ENCODE peak calls at places on chromosomes 2 and 18, in seven cellular contexts. One of them, this sample, is unnamed.

GRCh38 chr2:171706152-171706803 is 19.0 kb downstream of the DYNC1I2 start:
- DNase-seq in HuH-7.5: no peak
- DNase-seq in fibroblast of the conjunctiva: no peak
- DNase-seq in Daoy: no peak
- DNase-seq in GM12892: no peak
- DNase-seq in left lung: no peak
- DNase-seq in NCI-H748 treated with DMSO at 0.1 percent for 48 hours: peak; percentile 35
- DNase-seq in this sample: no peak

GRCh38 chr2:159086332-159086731 is 117.9 kb downstream of the TANC1 start:
- DNase-seq in HuH-7.5: no peak
- DNase-seq in fibroblast of the conjunctiva: no peak
- DNase-seq in Daoy: peak; percentile 50
- DNase-seq in GM12892: no peak
- DNase-seq in left lung: no peak
- DNase-seq in NCI-H748 treated with DMSO at 0.1 percent for 48 hours: no peak
- DNase-seq in this sample: peak; percentile 38

GRCh38 chr2:196592331-196592911 is 47.1 kb upstream of the CCDC150 start:
- DNase-seq in HuH-7.5: peak; percentile 21
- DNase-seq in fibroblast of the conjunctiva: no peak
- DNase-seq in Daoy: peak; percentile 62
- DNase-seq in GM12892: no peak
- DNase-seq in left lung: no peak
- DNase-seq in NCI-H748 treated with DMSO at 0.1 percent for 48 hours: peak; percentile 84
- DNase-seq in this sample: peak; percentile 72

GRCh38 chr18:29309352-29309751 is 1132.4 kb upstream of the CDH2 start:
- DNase-seq in HuH-7.5: no peak
- DNase-seq in fibroblast of the conjunctiva: no peak
- DNase-seq in Daoy: no peak
- DNase-seq in GM12892: no peak
- DNase-seq in left lung: no peak
- DNase-seq in NCI-H748 treated with DMSO at 0.1 percent for 48 hours: no peak
- DNase-seq in this sample: no peak

GRCh38 chr2:112821142-112821541 is 15.4 kb downstream of the IL1B start:
- DNase-seq in HuH-7.5: no peak
- DNase-seq in fibroblast of the conjunctiva: no peak
- DNase-seq in Daoy: peak; percentile 47
- DNase-seq in GM12892: peak; percentile 29
- DNase-seq in left lung: no peak
- DNase-seq in NCI-H748 treated with DMSO at 0.1 percent for 48 hours: no peak
- DNase-seq in this sample: no peak

GRCh38 chr2:55428258-55428657 is 8.6 kb upstream of the CCDC88A start:
- DNase-seq in HuH-7.5: no peak
- DNase-seq in fibroblast of the conjunctiva: no peak
- DNase-seq in Daoy: no peak
- DNase-seq in GM12892: no peak
- DNase-seq in left lung: no peak
- DNase-seq in NCI-H748 treated with DMSO at 0.1 percent for 48 hours: no peak
- DNase-seq in this sample: no peak

GRCh38 chr2:86158286-86158685 is 37.0 kb downstream of the IMMT start:
- DNase-seq in HuH-7.5: no peak
- DNase-seq in fibroblast of the conjunctiva: no peak
- DNase-seq in Daoy: no peak
- DNase-seq in GM12892: no peak
- DNase-seq in left lung: no peak
- DNase-seq in NCI-H748 treated with DMSO at 0.1 percent for 48 hours: no peak
- DNase-seq in this sample: no peak

GRCh38 chr18:12515550-12515949 is 107.8 kb downstream of the PRELID3A start:
- DNase-seq in HuH-7.5: no peak
- DNase-seq in fibroblast of the conjunctiva: no peak
- DNase-seq in Daoy: no peak
- DNase-seq in GM12892: no peak
- DNase-seq in left lung: no peak
- DNase-seq in NCI-H748 treated with DMSO at 0.1 percent for 48 hours: no peak
- DNase-seq in this sample: no peak

GRCh38 chr2:6011871-6012380 is 319.7 kb downstream of the SOX11 start:
- DNase-seq in HuH-7.5: no peak
- DNase-seq in fibroblast of the conjunctiva: no peak
- DNase-seq in Daoy: no peak
- DNase-seq in GM12892: no peak
- DNase-seq in left lung: no peak
- DNase-seq in NCI-H748 treated with DMSO at 0.1 percent for 48 hours: no peak
- DNase-seq in this sample: no peak

GRCh38 chr18:78422336-78422735 is 557.3 kb upstream of the SALL3 start:
- DNase-seq in HuH-7.5: no peak
- DNase-seq in fibroblast of the conjunctiva: no peak
- DNase-seq in Daoy: peak; percentile 67
- DNase-seq in GM12892: no peak
- DNase-seq in left lung: no peak
- DNase-seq in NCI-H748 treated with DMSO at 0.1 percent for 48 hours: no peak
- DNase-seq in this sample: no peak

GRCh38 chr2:239950144-239950920 is 74.8 kb downstream of the NDUFA10 start:
- DNase-seq in HuH-7.5: no peak
- DNase-seq in fibroblast of the conjunctiva: no peak
- DNase-seq in Daoy: no peak
- DNase-seq in GM12892: no peak
- DNase-seq in left lung: no peak
- DNase-seq in NCI-H748 treated with DMSO at 0.1 percent for 48 hours: no peak
- DNase-seq in this sample: no peak

GRCh38 chr2:237182422-237183123 is 96.9 kb downstream of the COPS8 start:
- DNase-seq in HuH-7.5: no peak
- DNase-seq in fibroblast of the conjunctiva: no peak
- DNase-seq in Daoy: no peak
- DNase-seq in GM12892: no peak
- DNase-seq in left lung: no peak
- DNase-seq in NCI-H748 treated with DMSO at 0.1 percent for 48 hours: no peak
- DNase-seq in this sample: no peak

GRCh38 chr2:237482485-237482884 is 4.6 kb upstream of the MLPH start:
- DNase-seq in HuH-7.5: no peak
- DNase-seq in fibroblast of the conjunctiva: no peak
- DNase-seq in Daoy: peak; percentile 41
- DNase-seq in GM12892: no peak
- DNase-seq in left lung: peak; percentile 93
- DNase-seq in NCI-H748 treated with DMSO at 0.1 percent for 48 hours: peak; percentile 9
- DNase-seq in this sample: peak; percentile 91

GRCh38 chr18:70421471-70421870 is 132.6 kb downstream of the SOCS6 start:
- DNase-seq in HuH-7.5: no peak
- DNase-seq in fibroblast of the conjunctiva: no peak
- DNase-seq in Daoy: peak; percentile 64
- DNase-seq in GM12892: no peak
- DNase-seq in left lung: no peak
- DNase-seq in NCI-H748 treated with DMSO at 0.1 percent for 48 hours: no peak
- DNase-seq in this sample: no peak

GRCh38 chr2:122179492-122180070 is 424.1 kb downstream of the TSN start:
- DNase-seq in HuH-7.5: no peak
- DNase-seq in fibroblast of the conjunctiva: no peak
- DNase-seq in Daoy: no peak
- DNase-seq in GM12892: no peak
- DNase-seq in left lung: no peak
- DNase-seq in NCI-H748 treated with DMSO at 0.1 percent for 48 hours: no peak
- DNase-seq in this sample: no peak

GRCh38 chr2:16021611-16022363 is 81.4 kb downstream of the MYCN start:
- DNase-seq in HuH-7.5: peak; percentile 28
- DNase-seq in fibroblast of the conjunctiva: no peak
- DNase-seq in Daoy: no peak
- DNase-seq in GM12892: no peak
- DNase-seq in left lung: no peak
- DNase-seq in NCI-H748 treated with DMSO at 0.1 percent for 48 hours: no peak
- DNase-seq in this sample: no peak

GRCh38 chr2:154375625-154376020 is 322.9 kb upstream of the KCNJ3 start:
- DNase-seq in HuH-7.5: no peak
- DNase-seq in fibroblast of the conjunctiva: peak; percentile 29
- DNase-seq in Daoy: no peak
- DNase-seq in GM12892: no peak
- DNase-seq in left lung: no peak
- DNase-seq in NCI-H748 treated with DMSO at 0.1 percent for 48 hours: peak; percentile 90
- DNase-seq in this sample: peak; percentile 53

GRCh38 chr2:230156782-230157181 is 63.0 kb downstream of the SP110 start:
- DNase-seq in HuH-7.5: no peak
- DNase-seq in fibroblast of the conjunctiva: no peak
- DNase-seq in Daoy: no peak
- DNase-seq in GM12892: no peak
- DNase-seq in left lung: no peak
- DNase-seq in NCI-H748 treated with DMSO at 0.1 percent for 48 hours: no peak
- DNase-seq in this sample: no peak

GRCh38 chr2:201255468-201255867 is 4.9 kb upstream of the CASP8 start:
- DNase-seq in HuH-7.5: no peak
- DNase-seq in fibroblast of the conjunctiva: peak; percentile 23
- DNase-seq in Daoy: no peak
- DNase-seq in GM12892: no peak
- DNase-seq in left lung: no peak
- DNase-seq in NCI-H748 treated with DMSO at 0.1 percent for 48 hours: no peak
- DNase-seq in this sample: no peak

GRCh38 chr2:127392133-127392827 is 4.5 kb upstream of the MAP3K2 start:
- DNase-seq in HuH-7.5: no peak
- DNase-seq in fibroblast of the conjunctiva: no peak
- DNase-seq in Daoy: no peak
- DNase-seq in GM12892: no peak
- DNase-seq in left lung: no peak
- DNase-seq in NCI-H748 treated with DMSO at 0.1 percent for 48 hours: no peak
- DNase-seq in this sample: no peak

GRCh38 chr2:160221391-160222276 is 21.6 kb upstream of the ITGB6 start:
- DNase-seq in HuH-7.5: peak; percentile 42
- DNase-seq in fibroblast of the conjunctiva: no peak
- DNase-seq in Daoy: peak; percentile 93
- DNase-seq in GM12892: no peak
- DNase-seq in left lung: peak; percentile 83
- DNase-seq in NCI-H748 treated with DMSO at 0.1 percent for 48 hours: no peak
- DNase-seq in this sample: peak; percentile 23

GRCh38 chr2:26845021-26845420 is 2.9 kb upstream of the DPYSL5 start:
- DNase-seq in HuH-7.5: no peak
- DNase-seq in fibroblast of the conjunctiva: no peak
- DNase-seq in Daoy: no peak
- DNase-seq in GM12892: no peak
- DNase-seq in left lung: no peak
- DNase-seq in NCI-H748 treated with DMSO at 0.1 percent for 48 hours: no peak
- DNase-seq in this sample: no peak

GRCh38 chr2:126902152-126902835 is 3.6 kb downstream of the TEX51 start:
- DNase-seq in HuH-7.5: no peak
- DNase-seq in fibroblast of the conjunctiva: no peak
- DNase-seq in Daoy: no peak
- DNase-seq in GM12892: no peak
- DNase-seq in left lung: no peak
- DNase-seq in NCI-H748 treated with DMSO at 0.1 percent for 48 hours: no peak
- DNase-seq in this sample: no peak

GRCh38 chr2:222862068-222862914 is 1.5 kb downstream of the ACSL3 start:
- DNase-seq in HuH-7.5: peak; percentile 18
- DNase-seq in fibroblast of the conjunctiva: no peak
- DNase-seq in Daoy: no peak
- DNase-seq in GM12892: no peak
- DNase-seq in left lung: no peak
- DNase-seq in NCI-H748 treated with DMSO at 0.1 percent for 48 hours: peak; percentile 43
- DNase-seq in this sample: peak; percentile 27

GRCh38 chr2:233814063-233814435 is 35.9 kb downstream of the MROH2A start:
- DNase-seq in HuH-7.5: no peak
- DNase-seq in fibroblast of the conjunctiva: no peak
- DNase-seq in Daoy: no peak
- DNase-seq in GM12892: no peak
- DNase-seq in left lung: no peak
- DNase-seq in NCI-H748 treated with DMSO at 0.1 percent for 48 hours: no peak
- DNase-seq in this sample: no peak

GRCh38 chr2:98664323-98664722 is 55.9 kb downstream of the UNC50 start:
- DNase-seq in HuH-7.5: peak; percentile 26
- DNase-seq in fibroblast of the conjunctiva: no peak
- DNase-seq in Daoy: no peak
- DNase-seq in GM12892: no peak
- DNase-seq in left lung: no peak
- DNase-seq in NCI-H748 treated with DMSO at 0.1 percent for 48 hours: no peak
- DNase-seq in this sample: no peak

GRCh38 chr18:10131036-10131774 is 217.4 kb downstream of the VAPA start:
- DNase-seq in HuH-7.5: peak; percentile 57
- DNase-seq in fibroblast of the conjunctiva: no peak
- DNase-seq in Daoy: no peak
- DNase-seq in GM12892: no peak
- DNase-seq in left lung: no peak
- DNase-seq in NCI-H748 treated with DMSO at 0.1 percent for 48 hours: peak; percentile 57
- DNase-seq in this sample: no peak

GRCh38 chr18:54647176-54647575 is 56.1 kb downstream of the DYNAP start:
- DNase-seq in HuH-7.5: peak; percentile 5
- DNase-seq in fibroblast of the conjunctiva: no peak
- DNase-seq in Daoy: peak; percentile 2
- DNase-seq in GM12892: no peak
- DNase-seq in left lung: no peak
- DNase-seq in NCI-H748 treated with DMSO at 0.1 percent for 48 hours: no peak
- DNase-seq in this sample: no peak

GRCh38 chr2:240275386-240275785 is 134.9 kb upstream of the OTOS start:
- DNase-seq in HuH-7.5: no peak
- DNase-seq in fibroblast of the conjunctiva: no peak
- DNase-seq in Daoy: no peak
- DNase-seq in GM12892: no peak
- DNase-seq in left lung: no peak
- DNase-seq in NCI-H748 treated with DMSO at 0.1 percent for 48 hours: no peak
- DNase-seq in this sample: no peak

GRCh38 chr18:55111271-55111670 is 152.0 kb upstream of the CCDC68 start:
- DNase-seq in HuH-7.5: no peak
- DNase-seq in fibroblast of the conjunctiva: no peak
- DNase-seq in Daoy: no peak
- DNase-seq in GM12892: no peak
- DNase-seq in left lung: no peak
- DNase-seq in NCI-H748 treated with DMSO at 0.1 percent for 48 hours: no peak
- DNase-seq in this sample: no peak

GRCh38 chr2:96493072-96493471 is 12.1 kb downstream of the NEURL3 start:
- DNase-seq in HuH-7.5: no peak
- DNase-seq in fibroblast of the conjunctiva: no peak
- DNase-seq in Daoy: peak; percentile 46
- DNase-seq in GM12892: no peak
- DNase-seq in left lung: no peak
- DNase-seq in NCI-H748 treated with DMSO at 0.1 percent for 48 hours: no peak
- DNase-seq in this sample: no peak

GRCh38 chr18:13431886-13432285 is 213.3 kb downstream of the LDLRAD4 start:
- DNase-seq in HuH-7.5: no peak
- DNase-seq in fibroblast of the conjunctiva: no peak
- DNase-seq in Daoy: no peak
- DNase-seq in GM12892: no peak
- DNase-seq in left lung: no peak
- DNase-seq in NCI-H748 treated with DMSO at 0.1 percent for 48 hours: no peak
- DNase-seq in this sample: no peak

GRCh38 chr2:68031546-68032160 is 31.2 kb downstream of the C1D start:
- DNase-seq in HuH-7.5: peak; percentile 15
- DNase-seq in fibroblast of the conjunctiva: peak; percentile 37
- DNase-seq in Daoy: peak; percentile 25
- DNase-seq in GM12892: no peak
- DNase-seq in left lung: no peak
- DNase-seq in NCI-H748 treated with DMSO at 0.1 percent for 48 hours: peak; percentile 51
- DNase-seq in this sample: peak; percentile 77

GRCh38 chr2:218806346-218806978 is 24.5 kb downstream of the CYP27A1 start:
- DNase-seq in HuH-7.5: no peak
- DNase-seq in fibroblast of the conjunctiva: peak; percentile 99
- DNase-seq in Daoy: peak; percentile 96
- DNase-seq in GM12892: no peak
- DNase-seq in left lung: peak; percentile 88
- DNase-seq in NCI-H748 treated with DMSO at 0.1 percent for 48 hours: no peak
- DNase-seq in this sample: peak; percentile 12

GRCh38 chr2:29834036-29834540 is 87.3 kb downstream of the ALK start:
- DNase-seq in HuH-7.5: no peak
- DNase-seq in fibroblast of the conjunctiva: no peak
- DNase-seq in Daoy: no peak
- DNase-seq in GM12892: no peak
- DNase-seq in left lung: no peak
- DNase-seq in NCI-H748 treated with DMSO at 0.1 percent for 48 hours: no peak
- DNase-seq in this sample: no peak

This sample was measured in NCI-H345.